ENCODE peak calls at places on chromosomes 3 and 15, in eight cellular contexts. Y is neuronal stem cell, I is transverse colon, F is heart right ventricle, Q is NT2/D1, U is SK-N-SH, H is heart left ventricle, T is aorta. O is an unnamed sample. For H3K4me1, H3K9me3 and H3K27me3, the result is how much of the 10 kb centered on the place peaks cover.

GRCh38 chr3:182384182-182384581 is 409.1 kb upstream of the ATP11B start:
- DNase-seq in Y (no peak), I (no peak), F (no peak), Q (no peak), U (no peak), H (no peak), T (no peak), O (no peak)

GRCh38 chr3:195458188-195458800 is 15.5 kb upstream of the ACAP2 start:
- DNase-seq in Y (no peak), I (no peak), F (no peak), Q (no peak), U (no peak), H (no peak), T (no peak), O (no peak)

GRCh38 chr3:193984378-193984777 is 151.6 kb upstream of the HES1 start:
- DNase-seq in Y (no peak), I (no peak), F (no peak), Q (no peak), U (no peak), H (no peak), T (no peak), O (no peak)

GRCh38 chr15:74826911-74827310 is 484 bp downstream of the CPLX3 start:
- DNase-seq in Y (no peak), I (no peak), F (no peak), Q (no peak), U (peak), H (no peak), T (no peak), O (no peak)

GRCh38 chr3:163450684-163451083 is 1627.6 kb downstream of the SI start:
- DNase-seq in Y (no peak), I (no peak), F (no peak), Q (no peak), U (no peak), H (no peak), T (no peak), O (no peak)

GRCh38 chr15:101368086-101368780 is 73.2 kb upstream of the SNRPA1 start:
- DNase-seq in Y (no peak), I (no peak), F (peak), Q (no peak), U (no peak), H (peak), T (no peak), O (no peak)

GRCh38 chr15:60781211-60781713 is 302.3 kb upstream of the ICE2 start:
- DNase-seq in Y (no peak), I (no peak), F (peak), Q (no peak), U (no peak), H (no peak), T (no peak), O (no peak)

GRCh38 chr15:26451995-26452394 is 320.9 kb downstream of the GABRB3 start:
- DNase-seq in Y (no peak), I (no peak), F (no peak), Q (no peak), U (no peak), H (no peak), T (no peak), O (no peak)

GRCh38 chr15:99143655-99144610 is 39.1 kb downstream of the SYNM start:
- DNase-seq in Y (no peak), I (peak), F (no peak), Q (no peak), U (no peak), H (peak), T (peak), O (no peak)

GRCh38 chr3:38479431-38480092 is 16.6 kb upstream of the EXOG start:
- DNase-seq in Y (no peak), I (peak), F (peak), Q (no peak), U (peak), H (peak), T (peak), O (peak)

GRCh38 chr15:79408041-79408440 is 24.1 kb upstream of the MINAR1 start:
- DNase-seq in Y (no peak), I (no peak), F (no peak), Q (no peak), U (no peak), H (no peak), T (no peak), O (no peak)

GRCh38 chr15:64285150-64285549 is 70.8 kb downstream of the CSNK1G1 start:
- DNase-seq in Y (no peak), I (no peak), F (no peak), Q (no peak), U (no peak), H (no peak), T (no peak), O (no peak)
- H3K4me1 ChIP-seq in Y (under half), I (under half), F (under half), Q (under half), U (under half), H (under half), T (under half), O (under half)

DNA sequence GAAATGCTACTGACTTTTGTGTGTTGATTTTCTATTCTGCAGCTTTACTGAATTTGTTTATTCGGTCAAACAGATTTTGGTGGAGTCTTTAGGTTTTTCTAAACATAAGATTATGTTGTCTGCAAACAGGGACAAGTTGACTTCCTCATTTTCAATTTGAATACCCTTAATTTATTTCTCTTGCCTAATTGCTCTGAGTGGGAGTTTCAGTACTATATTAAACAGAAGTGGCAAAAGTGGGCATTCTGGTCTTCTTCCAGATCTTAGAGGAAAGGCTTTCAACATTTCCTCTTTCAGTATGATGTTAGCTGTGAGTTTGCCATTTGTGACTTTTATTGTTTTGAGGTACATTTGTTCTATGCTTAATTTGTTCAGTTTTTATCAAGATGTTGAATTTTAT is 268.5 kb downstream of the WNT5A start:
- DNase-seq in Y (no peak), I (no peak), F (no peak), Q (no peak), U (no peak), H (no peak), T (no peak), O (no peak)
- H3K9me3 ChIP-seq in Y (under half), I (under half), F (under half), Q (under half), U (under half), H (under half), T (under half), O (under half)

DNA sequence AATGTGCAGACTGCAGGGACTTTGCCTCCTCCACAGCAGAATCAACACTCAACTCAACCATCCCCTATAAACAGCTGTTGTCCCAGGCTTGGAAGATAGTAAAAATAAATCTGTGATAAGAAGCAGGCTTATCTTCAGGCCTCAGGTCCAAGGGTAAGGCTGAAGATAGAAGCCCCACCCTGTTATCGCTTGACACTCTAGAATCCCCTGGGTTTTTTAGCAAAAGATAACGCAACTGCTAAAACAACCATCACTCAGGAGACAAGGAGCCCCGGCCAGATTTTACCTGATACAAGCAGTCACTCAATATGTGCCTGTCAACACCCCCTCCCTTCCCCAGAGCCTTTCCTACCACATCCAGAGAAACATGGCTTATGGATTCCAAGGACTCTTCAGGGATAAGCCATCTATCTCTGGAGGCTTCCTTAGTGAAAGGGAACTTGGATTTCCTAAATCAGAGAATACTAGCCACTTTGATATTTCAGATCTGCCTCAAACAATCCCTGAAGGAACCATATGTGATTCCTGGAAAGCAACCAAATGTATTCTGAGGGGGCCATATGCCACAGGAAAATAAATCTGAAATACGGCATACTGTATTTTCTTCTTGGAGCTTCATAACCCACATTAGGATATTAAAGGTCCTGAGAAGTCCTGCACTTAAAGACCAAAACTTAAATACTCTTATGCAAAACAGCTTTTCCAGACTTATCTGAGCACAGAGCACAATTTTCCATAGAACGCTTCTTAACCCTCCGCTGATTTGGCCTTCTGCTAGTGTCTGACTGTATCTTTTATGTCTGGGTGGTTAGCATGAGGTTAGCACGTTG is 60.4 kb downstream of the LYZL4 start:
- DNase-seq in Y (no peak), I (no peak), F (no peak), Q (no peak), U (no peak), H (no peak), T (no peak), O (no peak)
- H3K27me3 ChIP-seq in Y (under half), I (under half), F (under half), Q (under half), U (under half), H (under half), T (under half), O (under half)

DNA sequence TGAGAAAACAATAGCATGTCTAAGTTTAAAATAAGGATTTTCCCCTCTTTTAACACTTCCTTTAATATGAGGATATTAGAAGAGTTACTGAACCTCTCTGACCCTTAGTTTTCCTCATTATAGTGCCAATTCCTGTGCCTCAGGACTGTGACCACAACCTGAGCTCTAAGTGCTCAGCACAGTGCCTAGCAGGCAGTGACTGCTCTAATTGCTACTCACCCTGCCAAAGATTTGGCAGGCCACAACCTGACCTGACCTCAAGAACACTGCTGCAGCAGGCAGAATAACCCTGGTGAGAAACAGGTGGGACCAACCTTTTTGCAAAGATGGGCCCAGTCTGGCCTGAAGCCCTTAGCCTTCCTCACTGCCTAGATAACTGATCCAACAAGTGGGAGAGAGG is 35.7 kb downstream of the NBEAL2 start:
- DNase-seq in Y (no peak), I (no peak), F (no peak), Q (no peak), U (no peak), H (no peak), T (no peak), O (no peak)
- H3K4me1 ChIP-seq in Y (under half), I (under half), F (under half), Q (under half), U (under half), H (under half), T (under half), O (under half)

GRCh38 chr3:119428538-119428937 is 34.9 kb downstream of the TMEM39A start:
- DNase-seq in Y (no peak), I (no peak), F (no peak), Q (peak), U (no peak), H (no peak), T (no peak), O (no peak)
- H3K9me3 ChIP-seq in Y (under half), I (under half), F (under half), Q (half or more), U (under half), H (under half), T (under half), O (under half)

DNA sequence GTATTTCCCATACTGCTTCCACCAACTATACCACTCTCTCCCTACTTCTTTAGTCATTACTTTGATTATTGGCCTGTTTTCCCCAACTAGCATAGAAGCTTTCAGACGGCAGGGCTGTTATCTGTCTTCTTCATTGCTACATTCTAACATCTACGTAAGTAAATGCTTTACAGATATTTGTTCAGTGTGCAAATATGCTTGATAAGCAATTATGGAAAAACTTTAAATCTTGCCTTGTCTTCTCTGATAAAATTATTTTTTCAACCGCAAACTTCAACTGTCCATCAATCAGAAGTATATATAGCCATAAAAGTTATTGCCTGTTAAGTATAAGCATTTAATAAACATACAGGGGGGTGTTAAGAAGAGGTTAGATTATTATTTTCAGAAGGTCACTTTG is 35.7 kb downstream of the ZDHHC23 start:
- DNase-seq in Y (no peak), I (no peak), F (no peak), Q (no peak), U (no peak), H (no peak), T (no peak), O (no peak)
- H3K27me3 ChIP-seq in Y (under half), I (under half), F (under half), Q (under half), U (under half), H (under half), T (under half), O (under half)

GRCh38 chr15:68641376-68641775 is 62.6 kb downstream of the CORO2B start:
- DNase-seq in Y (no peak), I (no peak), F (no peak), Q (no peak), U (no peak), H (no peak), T (no peak), O (no peak)

GRCh38 chr15:68640791-68641331 is 62.1 kb downstream of the CORO2B start:
- DNase-seq in Y (no peak), I (no peak), F (peak), Q (no peak), U (no peak), H (peak), T (no peak), O (no peak)

GRCh38 chr15:68637755-68638405 is 59.1 kb downstream of the CORO2B start:
- DNase-seq in Y (no peak), I (peak), F (peak), Q (no peak), U (no peak), H (peak), T (peak), O (no peak)

GRCh38 chr15:68638953-68639500 is 60.2 kb downstream of the CORO2B start:
- DNase-seq in Y (no peak), I (no peak), F (no peak), Q (no peak), U (no peak), H (no peak), T (no peak), O (no peak)

DNA sequence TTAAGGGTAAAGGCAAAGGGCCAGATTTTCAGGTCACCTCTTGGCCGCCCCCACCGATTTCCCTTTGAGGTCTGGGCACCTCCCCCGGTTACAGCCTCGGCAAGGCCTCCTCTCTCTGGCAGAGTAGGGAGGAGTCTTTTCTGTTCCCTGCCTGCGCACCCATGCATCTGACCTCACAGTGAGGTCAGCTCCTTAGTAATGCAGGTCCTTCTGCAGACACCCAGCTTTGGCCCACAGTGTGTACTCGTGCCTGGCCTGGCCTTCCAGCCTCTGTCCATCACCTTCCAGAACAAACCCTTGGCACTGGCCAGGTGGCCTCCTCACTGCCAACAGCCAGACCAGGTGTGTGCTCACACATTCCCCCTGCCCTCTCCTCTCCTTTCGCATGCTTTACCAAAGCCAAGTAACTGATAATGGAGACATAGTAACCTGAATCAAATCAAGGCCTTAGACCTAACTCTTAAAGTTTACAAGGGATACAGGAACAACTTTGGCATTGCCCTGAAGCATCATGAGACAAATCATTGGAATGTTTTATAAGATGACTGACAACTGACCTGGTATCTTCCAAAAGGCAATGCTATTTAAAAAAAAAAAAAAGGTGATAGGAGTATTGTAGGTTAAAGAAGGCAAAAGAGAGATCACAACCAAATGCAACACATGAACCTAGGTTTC is 61.3 kb downstream of the CORO2B start:
- DNase-seq in Y (no peak), I (no peak), F (no peak), Q (no peak), U (no peak), H (no peak), T (no peak), O (no peak)
- H3K4me1 ChIP-seq in Y (under half), I (under half), F (half or more), Q (under half), U (under half), H (under half), T (under half), O (under half)

DNA sequence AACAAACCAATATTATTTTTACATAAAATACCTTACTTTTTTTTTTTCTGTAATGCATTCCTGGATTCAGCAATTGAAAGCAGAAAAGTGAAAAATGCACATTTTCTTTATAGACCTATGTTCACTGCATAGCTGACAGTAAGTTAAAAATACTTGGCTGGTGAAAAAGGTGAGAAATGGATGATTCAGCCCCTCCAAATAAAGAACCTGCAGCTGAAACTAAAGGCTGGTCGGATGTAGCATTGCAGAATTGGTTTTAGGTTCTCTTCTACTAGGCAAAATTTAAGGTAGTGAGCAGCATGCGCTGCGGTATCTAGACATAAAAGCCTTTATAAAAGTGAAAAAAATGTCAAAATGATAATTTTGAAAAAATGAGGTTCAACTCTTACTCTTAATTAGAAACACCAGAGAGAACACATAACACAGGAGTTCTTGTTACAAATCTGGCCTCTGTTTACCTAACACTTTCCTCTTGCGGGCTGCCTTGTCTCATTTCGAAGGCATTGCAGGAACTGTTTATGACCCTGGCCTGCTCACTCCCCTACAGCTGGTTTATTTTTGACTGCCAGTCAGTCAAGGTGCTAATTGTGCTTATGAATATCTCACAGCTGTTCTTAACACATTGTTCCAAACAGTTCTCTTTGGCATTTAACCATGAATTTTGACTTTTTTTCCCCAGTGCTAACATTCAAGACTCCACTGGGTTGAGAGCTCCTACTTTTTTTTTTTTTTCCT is 455.4 kb upstream of the TBL1XR1 start:
- DNase-seq in Y (no peak), I (no peak), F (no peak), Q (no peak), U (no peak), H (no peak), T (no peak), O (no peak)
- H3K9me3 ChIP-seq in Y (under half), I (under half), F (under half), Q (under half), U (under half), H (under half), T (under half), O (under half)